ENCODE peak calls at places on chromosomes 7 and 10, in six cellular contexts. A is choroid plexus epithelial cell, Q is GM23248, K is IMR-90, D is mammary epithelial cell, J is tibial nerve. R is an unnamed sample.

GRCh38 chr7:96993980-96994379 is 11.4 kb upstream of the DLX6 start:
- DNase-seq in A (no peak), Q (no peak), K (no peak), D (no peak), J (no peak), R (no peak)

GRCh38 chr7:106895246-106895864 is 30.3 kb downstream of the PIK3CG start:
- DNase-seq in A (no peak), Q (no peak), K (no peak), D (no peak), J (no peak), R (no peak)

GRCh38 chr10:16913266-16913665 is 96.0 kb upstream of the RSU1 start:
- DNase-seq in A (no peak), Q (no peak), K (no peak), D (no peak), J (no peak), R (no peak)

GRCh38 chr10:22712246-22712958 is 2.0 kb downstream of the PIP4K2A start:
- DNase-seq in A (peak; percentile 49), Q (peak; percentile 74), K (peak; percentile 41), D (no peak), J (no peak), R (peak; percentile 37)

GRCh38 chr10:124693801-124694416 is 50.3 kb downstream of the FAM53B start:
- DNase-seq in A (peak; percentile 58), Q (no peak), K (no peak), D (no peak), J (no peak), R (peak; percentile 39)

GRCh38 chr7:155470686-155471638 is 13.0 kb downstream of the EN2 start:
- DNase-seq in A (no peak), Q (peak; percentile 62), K (no peak), D (peak; percentile 33), J (no peak), R (no peak)

GRCh38 chr10:21279217-21279575 is 246.3 kb downstream of the SKIDA1 start:
- DNase-seq in A (no peak), Q (no peak), K (no peak), D (no peak), J (no peak), R (no peak)

GRCh38 chr7:152931583-152931982 is 172.0 kb downstream of the ACTR3B start:
- DNase-seq in A (no peak), Q (no peak), K (no peak), D (no peak), J (no peak), R (no peak)

GRCh38 chr10:119176166-119176565 is 2.4 kb downstream of the PRDX3 start:
- DNase-seq in A (peak; percentile 36), Q (peak; percentile 28), K (no peak), D (no peak), J (no peak), R (no peak)

GRCh38 chr7:94540428-94540827 is 30.8 kb downstream of the CASD1 start:
- DNase-seq in A (peak; percentile 33), Q (no peak), K (peak; percentile 50), D (no peak), J (no peak), R (no peak)

DNA sequence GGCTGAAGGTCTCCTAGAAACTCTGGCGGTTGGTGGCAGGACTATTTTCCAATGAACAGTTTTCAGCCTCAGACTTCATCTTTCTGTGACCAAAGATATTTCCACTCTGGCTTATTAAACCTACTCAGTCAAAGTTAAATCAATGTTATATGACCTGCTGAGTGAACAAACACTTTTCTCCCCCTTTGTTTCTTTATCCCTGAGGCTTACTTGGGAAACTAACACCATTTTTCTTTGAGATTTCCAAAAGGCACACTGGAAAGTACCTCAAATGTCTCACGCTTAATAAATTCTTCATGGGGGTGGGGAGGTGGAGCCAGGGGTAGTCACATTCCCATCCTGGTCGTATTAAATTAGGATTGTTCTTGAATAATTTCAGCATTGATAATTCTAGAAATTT is 1.8 kb downstream of the TMEM26 start:
- DNase-seq in A (no peak), Q (no peak), K (no peak), D (no peak), J (no peak), R (no peak)
- H3K4me3 ChIP-seq in A (no peak overlapping the region), Q (no peak overlapping the region), K (no peak overlapping the region), D (no peak overlapping the region), J (no peak overlapping the region), R (no peak overlapping the region)

DNA sequence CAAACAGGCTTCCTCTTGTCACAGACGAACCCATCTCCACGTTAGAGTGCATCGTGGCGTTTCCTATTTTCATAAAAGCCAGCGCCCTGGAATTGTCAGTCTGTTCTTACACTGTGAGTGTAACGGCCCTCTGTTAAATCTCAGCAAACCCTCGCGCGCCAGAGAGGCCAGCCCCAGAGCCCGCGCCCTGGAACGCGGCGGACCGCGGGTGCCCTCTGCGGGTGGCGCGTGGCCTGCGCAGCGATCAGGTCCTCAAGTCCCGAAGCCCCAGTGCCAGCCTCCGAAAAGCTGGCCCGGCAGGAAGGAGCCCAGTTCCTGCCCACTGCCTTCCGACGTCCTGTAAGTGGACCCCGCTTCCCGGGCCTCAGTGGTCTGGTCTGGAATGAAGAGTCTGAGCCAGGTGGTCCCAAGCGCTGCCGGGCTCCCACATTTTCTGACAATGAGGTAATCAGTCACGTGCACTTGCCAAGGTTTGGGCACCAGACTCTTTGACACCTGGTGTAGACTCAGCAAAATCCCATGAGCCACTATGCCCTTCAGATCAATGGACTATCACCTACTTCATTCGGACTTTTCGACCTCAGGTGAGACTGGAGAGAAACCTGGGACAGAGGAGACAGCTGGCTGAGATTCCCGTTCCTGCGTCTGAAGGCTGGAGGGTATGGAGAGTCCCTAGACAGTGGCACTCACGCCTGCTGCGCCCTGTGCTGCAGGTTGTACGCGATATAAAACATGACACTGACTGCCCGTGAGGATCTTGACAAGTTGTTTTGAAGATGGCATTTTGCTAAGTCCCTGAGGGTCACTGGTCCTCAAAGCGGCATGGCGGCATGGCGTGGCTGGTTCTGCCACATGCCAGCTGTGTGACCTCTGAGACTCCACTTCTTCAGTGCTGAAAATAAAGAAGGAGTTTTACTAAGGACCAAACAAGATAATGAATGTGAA is 109.4 kb upstream of the LANCL2 start:
- DNase-seq in A (peak; percentile 85), Q (peak; percentile 94), K (peak; percentile 68), D (peak; percentile 75), J (peak; percentile 83), R (peak; percentile 59)
- H3K4me3 ChIP-seq in A (peak overlapping the region; percentile 51), Q (peak overlapping the region; percentile 75), K (peak overlapping the region; percentile 44), D (peak overlapping the region; percentile 54), J (peak overlapping the region; percentile 54), R (peak overlapping the region; percentile 44)

GRCh38 chr7:149742075-149742701 is 31.2 kb downstream of the ZNF467 start:
- DNase-seq in A (peak; percentile 60), Q (peak; percentile 69), K (peak; percentile 41), D (peak; percentile 33), J (peak; percentile 55), R (peak; percentile 47)
- H3K4me3 ChIP-seq in A (peak overlapping the region; percentile 41), Q (peak overlapping the region; percentile 70), K (peak overlapping the region; percentile 16), D (peak overlapping the region; percentile 12), J (peak overlapping the region; percentile 14), R (no peak overlapping the region)

GRCh38 chr10:78407009-78407711 is 373.5 kb downstream of the RPS24 start:
- DNase-seq in A (peak; percentile 96), Q (no peak), K (peak; percentile 93), D (peak; percentile 89), J (peak; percentile 51), R (peak; percentile 87)
- H3K4me3 ChIP-seq in A (peak overlapping the region; percentile 50), Q (no peak overlapping the region), K (peak overlapping the region; percentile 40), D (peak overlapping the region; percentile 51), J (peak overlapping the region; percentile 14), R (peak overlapping the region; percentile 14)

GRCh38 chr7:22183522-22184280 is 173.3 kb downstream of the RAPGEF5 start:
- DNase-seq in A (no peak), Q (no peak), K (no peak), D (no peak), J (no peak), R (no peak)
- H3K4me3 ChIP-seq in A (no peak overlapping the region), Q (no peak overlapping the region), K (no peak overlapping the region), D (no peak overlapping the region), J (no peak overlapping the region), R (no peak overlapping the region)

GRCh38 chr10:49187950-49188761 is at the start of gene TMEM273:
- DNase-seq in A (no peak), Q (no peak), K (no peak), D (no peak), J (peak; percentile 66), R (no peak)
- H3K4me3 ChIP-seq in A (no peak within 1 kb of the TSS), Q (no peak within 1 kb of the TSS), K (no peak within 1 kb of the TSS), D (no peak within 1 kb of the TSS), J (peak within 1 kb of the TSS; percentile 16), R (no peak within 1 kb of the TSS)

GRCh38 chr7:712601-713457 is 13.7 kb upstream of the DNAAF5 start:
- DNase-seq in A (no peak), Q (no peak), K (no peak), D (no peak), J (no peak), R (no peak)
- H3K4me3 ChIP-seq in A (peak overlapping the region; percentile 33), Q (no peak overlapping the region), K (peak overlapping the region; percentile 52), D (no peak overlapping the region), J (no peak overlapping the region), R (no peak overlapping the region)

DNA sequence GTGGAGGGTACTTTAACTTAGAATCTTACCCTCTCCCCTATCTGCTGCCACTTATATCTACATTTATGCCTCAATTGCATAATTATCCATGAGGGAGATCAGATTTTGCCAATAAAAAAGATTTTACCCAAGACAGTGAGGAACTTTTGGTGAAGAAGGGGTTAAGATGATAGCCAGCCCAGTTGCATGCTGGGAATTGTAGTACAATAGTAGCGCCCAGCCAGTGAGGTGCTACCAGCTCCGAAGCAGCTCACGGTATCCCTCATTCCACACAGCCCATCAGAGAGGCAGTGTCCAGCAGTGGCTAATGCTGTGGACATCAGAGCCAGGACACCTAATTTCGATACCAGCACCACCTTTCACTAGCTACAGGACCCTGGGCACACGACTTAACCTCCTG is 5.9 kb upstream of the LGI1 start:
- DNase-seq in A (peak; percentile 58), Q (peak; percentile 49), K (peak; percentile 16), D (peak; percentile 7), J (no peak), R (no peak)
- H3K4me3 ChIP-seq in A (peak overlapping the region; percentile 35), Q (no peak overlapping the region), K (no peak overlapping the region), D (no peak overlapping the region), J (peak overlapping the region; percentile 13), R (no peak overlapping the region)

GRCh38 chr10:97771055-97771811 is 566 bp downstream of the SFRP5 start:
- DNase-seq in A (peak; percentile 34), Q (peak; percentile 53), K (peak; percentile 15), D (peak; percentile 55), J (no peak), R (peak; percentile 8)
- H3K4me3 ChIP-seq in A (peak overlapping the region; percentile 24), Q (peak overlapping the region; percentile 50), K (peak overlapping the region; percentile 19), D (peak overlapping the region; percentile 29), J (peak overlapping the region; percentile 54), R (no peak overlapping the region)